ENCODE peak calls at places on chromosomes 5 and 9, in seven cellular contexts. W is CD8-positive, alpha-beta T cell; J is pancreas; N is A673; T is ovary; F is hepatocyte; O is cardiac muscle cell. X is an unnamed sample. For H3K4me1 and H3K9me3, the result is how much of the 10 kb centered on the place peaks cover.

GRCh38 chr9:97934321-97935115 is 3.5 kb downstream of the HEMGN start:
- DNase-seq in F (no peak), O (no peak), T (no peak), N (peak), W (no peak), J (no peak), X (peak)

GRCh38 chr5:134123360-134123759 is 8.9 kb downstream of the TCF7 start:
- DNase-seq in J (no peak), W (no peak), N (no peak), O (no peak), T (no peak), F (no peak), X (no peak)

GRCh38 chr5:135458921-135459331 is 6.8 kb upstream of the TIFAB start:
- DNase-seq in N (peak), J (no peak), O (no peak), F (no peak), T (peak), W (no peak), X (no peak)

GRCh38 chr9:79154806-79155205 is 417.0 kb upstream of the TLE4 start:
- DNase-seq in J (no peak), T (no peak), F (no peak), W (no peak), O (no peak), N (no peak), X (no peak)

GRCh38 chr5:15020731-15021130 is 149.2 kb upstream of the ANKH start:
- DNase-seq in T (no peak), N (no peak), J (no peak), F (no peak), O (no peak), W (no peak), X (no peak)

GRCh38 chr9:130448035-130448624 is 3.4 kb downstream of the ASS1 start:
- DNase-seq in T (no peak), F (no peak), N (peak), J (peak), W (no peak), O (no peak), X (no peak)

GRCh38 chr5:143135832-143136551 is 267.5 kb downstream of the NR3C1 start:
- DNase-seq in J (peak), N (no peak), W (no peak), T (no peak), O (peak), F (peak), X (no peak)

GRCh38 chr9:90613502-90613901 is 29.1 kb downstream of the DIRAS2 start:
- DNase-seq in O (no peak), T (no peak), F (no peak), J (no peak), W (no peak), N (no peak), X (no peak)

GRCh38 chr9:33375841-33376321 is 26.5 kb downstream of the AQP7 start:
- DNase-seq in F (no peak), N (no peak), O (no peak), W (no peak), T (peak), J (no peak), X (no peak)

GRCh38 chr5:72415926-72416325 is 91.3 kb downstream of the ZNF366 start:
- DNase-seq in T (no peak), O (no peak), F (no peak), N (no peak), W (no peak), J (no peak), X (no peak)

GRCh38 chr5:132467292-132467984 is 23.1 kb downstream of the IRF1 start:
- DNase-seq in O (no peak), T (no peak), F (no peak), W (no peak), N (no peak), J (no peak), X (no peak)

GRCh38 chr5:86565197-86565789 is 52.4 kb upstream of the COX7C start:
- DNase-seq in W (no peak), N (no peak), O (no peak), F (no peak), T (no peak), J (no peak), X (no peak)

GRCh38 chr9:97475079-97475478 is 26.4 kb upstream of the TMOD1 start:
- DNase-seq in J (no peak), N (peak), O (no peak), W (no peak), T (no peak), F (peak), X (peak)

GRCh38 chr5:36168737-36169136 is 16.8 kb downstream of the SKP2 start:
- DNase-seq in T (no peak), O (no peak), J (no peak), W (no peak), N (no peak), F (no peak), X (no peak)

GRCh38 chr5:24161559-24161958 is 483.2 kb downstream of the CDH10 start:
- DNase-seq in N (no peak), T (no peak), O (no peak), W (no peak), F (no peak), J (no peak), X (no peak)

GRCh38 chr5:150522504-150523464 is 14.9 kb downstream of the NDST1 start:
- DNase-seq in O (no peak), N (no peak), T (no peak), F (peak), W (no peak), J (no peak), X (peak)

GRCh38 chr5:63201738-63202137 is 623.1 kb downstream of the LRRC70 start:
- DNase-seq in J (no peak), O (no peak), F (no peak), T (no peak), W (no peak), N (no peak), X (no peak)

GRCh38 chr5:76757049-76757448 is 41.1 kb downstream of the F2R start:
- DNase-seq in N (no peak), O (no peak), T (no peak), F (no peak), W (no peak), J (no peak), X (no peak)

GRCh38 chr5:154520861-154521453 is 42.9 kb upstream of the HAND1 start:
- DNase-seq in F (peak), J (peak), N (peak), T (no peak), W (no peak), O (peak), X (peak)

GRCh38 chr5:172102913-172103629 is 85.0 kb downstream of the STK10 start:
- DNase-seq in T (peak), N (peak), J (no peak), W (no peak), O (peak), F (peak), X (peak)

GRCh38 chr5:31408814-31409213 is 123.1 kb downstream of the DROSHA start:
- DNase-seq in O (peak), T (no peak), N (peak), J (no peak), W (no peak), F (no peak), X (no peak)

GRCh38 chr9:21750021-21750735 is 52.3 kb upstream of the MTAP start:
- DNase-seq in T (no peak), O (no peak), N (no peak), W (no peak), F (no peak), J (no peak), X (no peak)

GRCh38 chr5:138568061-138568824 is 7.0 kb downstream of the HSPA9 start:
- DNase-seq in O (no peak), T (no peak), N (no peak), J (no peak), F (no peak), W (no peak), X (no peak)

GRCh38 chr5:91382530-91383026 is 539 bp downstream of the ARRDC3 start:
- DNase-seq in F (peak), J (no peak), O (peak), W (peak), T (no peak), N (peak), X (peak)

GRCh38 chr5:62000646-62001045 is 305.4 kb upstream of the KIF2A start:
- DNase-seq in F (no peak), W (no peak), O (no peak), N (no peak), T (no peak), J (no peak), X (no peak)

GRCh38 chr9:138096192-138096845 is 218.7 kb downstream of the CACNA1B start:
- DNase-seq in W (no peak), O (no peak), F (no peak), J (no peak), N (no peak), T (peak), X (no peak)

GRCh38 chr5:73137575-73138530 is 17.5 kb downstream of the TMEM171 start:
- DNase-seq in W (no peak), O (peak), J (no peak), N (no peak), T (no peak), F (no peak), X (no peak)

GRCh38 chr5:133075572-133076536 is 24.0 kb downstream of the HSPA4 start:
- DNase-seq in O (no peak), F (peak), N (no peak), T (no peak), W (no peak), J (no peak), X (no peak)

GRCh38 chr9:123424131-123424530 is 68.1 kb downstream of the CRB2 start:
- DNase-seq in J (no peak), O (no peak), N (no peak), T (no peak), W (no peak), F (no peak), X (no peak)

GRCh38 chr9:85716031-85716877 is 25.5 kb downstream of the AGTPBP1 start:
- DNase-seq in T (no peak), W (no peak), J (no peak), N (no peak), O (no peak), F (no peak), X (no peak)

GRCh38 chr5:77641397-77641943 is 3.0 kb upstream of the OTP start:
- DNase-seq in W (no peak), N (no peak), T (no peak), O (no peak), J (no peak), F (no peak), X (no peak)

GRCh38 chr9:16413509-16414016 is 456.9 kb downstream of the BNC2 start:
- DNase-seq in F (peak), J (no peak), W (no peak), T (no peak), O (no peak), N (no peak), X (no peak)

GRCh38 chr5:96256795-96257470 is 176.1 kb downstream of the PCSK1 start:
- DNase-seq in F (peak), T (no peak), J (no peak), N (peak), O (peak), W (no peak), X (peak)

DNA sequence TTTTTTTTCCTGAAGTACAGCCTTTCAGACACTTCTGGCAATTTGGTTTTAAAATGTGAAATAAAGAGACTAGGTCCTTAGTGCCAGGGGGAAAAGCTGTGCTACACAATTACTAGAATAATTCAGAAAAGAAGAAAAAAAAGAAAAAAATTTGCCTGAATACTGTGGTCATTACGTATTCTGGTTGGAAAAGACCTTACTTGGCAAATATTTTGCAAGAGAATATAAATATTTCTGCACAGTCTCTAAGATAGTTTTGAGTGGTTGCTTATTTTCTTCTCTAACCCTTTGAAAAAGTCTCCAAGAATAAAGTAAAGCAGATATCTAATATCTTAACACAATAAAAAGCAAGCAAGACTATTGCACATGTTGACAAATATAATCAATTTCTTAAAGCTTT is 424.0 kb downstream of the ANXA1 start:
- DNase-seq in W (no peak), J (no peak), N (no peak), O (no peak), T (no peak), F (no peak), X (no peak)
- H3K4me1 ChIP-seq in W (under half), J (under half), N (under half), O (under half), T (under half), F (under half), X (under half)

DNA sequence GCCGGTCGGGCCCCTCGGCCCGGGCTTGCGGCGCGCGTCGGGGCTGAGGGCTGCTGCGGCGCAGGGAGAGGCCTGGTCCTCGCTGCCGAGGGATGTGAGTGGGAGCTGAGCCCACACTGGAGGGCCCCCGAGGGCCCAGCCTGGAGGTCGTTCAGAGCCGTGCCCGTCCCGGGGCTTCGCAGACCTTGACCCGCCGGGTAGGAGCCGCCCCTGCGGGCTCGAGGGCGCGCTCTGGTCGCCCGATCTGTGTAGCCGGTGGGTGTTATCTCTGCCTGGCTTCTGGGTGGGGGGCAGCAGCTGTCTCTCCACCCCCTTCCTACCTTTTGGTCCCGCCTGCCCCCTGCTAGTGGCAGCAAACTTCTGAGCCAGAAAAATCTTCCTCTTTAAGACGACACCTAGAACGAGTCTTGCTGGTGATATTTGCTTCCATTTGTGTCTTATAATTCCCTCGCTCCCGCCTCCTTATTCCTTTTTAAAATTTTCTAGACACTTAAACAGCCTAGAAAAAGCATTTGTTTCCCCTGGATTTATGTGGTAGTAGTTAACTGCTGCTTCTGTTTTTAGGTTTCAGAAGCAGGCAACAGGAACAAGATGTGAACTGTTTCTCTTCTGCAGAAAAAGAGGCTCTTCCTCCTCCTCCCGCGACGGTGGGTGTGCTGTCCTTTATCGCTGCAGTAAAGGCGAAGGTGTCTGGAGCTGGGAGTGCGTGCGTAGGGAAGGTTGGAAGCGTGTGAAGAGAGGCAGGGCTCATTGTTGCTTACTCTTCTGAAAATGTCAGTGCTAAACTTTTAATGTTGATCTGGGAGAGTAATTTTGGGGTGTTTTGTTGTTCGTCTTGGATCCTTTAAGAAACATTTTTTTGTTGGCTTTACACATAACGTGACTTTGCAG is 549 bp downstream of the JAK2 start:
- DNase-seq in J (no peak), O (peak), T (peak), W (no peak), N (peak), F (peak), X (peak)
- H3K4me3 ChIP-seq in J (peak), O (peak), T (peak), W (peak), N (peak), F (peak), X (peak)

DNA sequence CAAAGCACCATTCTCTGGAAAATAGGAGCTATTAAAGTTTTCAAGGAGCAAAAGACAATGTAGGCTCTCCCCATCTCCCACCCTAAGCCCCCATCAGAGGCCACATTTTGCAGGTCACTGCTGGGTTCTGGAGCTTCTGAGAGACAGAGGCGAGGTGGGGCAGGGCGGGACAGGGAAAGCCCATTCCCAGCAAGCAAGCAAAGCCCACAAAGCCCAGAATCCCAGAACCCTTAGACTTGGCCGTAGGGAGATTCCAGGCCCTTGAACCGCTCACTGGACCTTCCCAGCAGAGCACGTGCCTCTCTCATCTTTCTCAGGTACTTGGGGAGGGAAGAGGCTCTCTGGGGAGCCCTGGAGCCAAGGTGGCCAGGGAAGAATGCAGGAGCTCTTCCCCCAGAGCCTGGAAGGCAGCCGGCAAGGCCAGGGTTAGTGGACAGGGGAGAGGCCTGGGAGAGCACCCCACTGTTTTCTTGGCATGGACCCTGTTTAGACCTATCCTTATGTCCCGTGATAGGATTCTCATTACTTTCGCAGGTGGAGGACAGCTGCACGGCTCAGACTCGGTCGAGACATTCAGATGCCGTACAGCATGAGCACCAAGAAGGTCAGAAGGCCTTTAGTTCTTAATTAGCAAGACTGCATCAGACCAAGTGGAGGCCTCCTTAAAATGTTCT is 52.4 kb downstream of the ZNF354C start:
- DNase-seq in O (no peak), F (no peak), W (no peak), J (no peak), N (no peak), T (no peak), X (no peak)
- H3K9me3 ChIP-seq in O (under half), F (under half), W (under half), J (under half), N (under half), T (under half), X (under half)

DNA sequence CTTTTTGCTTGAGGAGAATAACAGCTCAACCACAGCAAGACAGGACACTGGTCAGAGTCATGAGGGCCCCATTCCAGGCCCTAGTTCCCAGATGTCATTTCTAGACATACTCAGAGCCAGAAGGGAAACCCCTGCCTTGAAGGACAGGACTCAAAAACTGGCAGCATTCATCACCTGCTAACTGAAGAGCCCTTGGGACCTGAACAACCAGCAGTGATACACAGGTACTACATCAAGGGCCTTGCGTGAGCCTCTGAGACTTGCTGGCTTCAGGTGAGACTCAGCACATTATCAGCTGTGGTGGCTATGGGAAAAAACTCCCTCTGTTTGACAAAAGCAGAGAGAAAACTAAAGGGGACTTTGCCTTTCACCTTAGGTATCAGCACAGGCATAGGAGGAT is 22.6 kb downstream of the TMEM267 start:
- DNase-seq in W (no peak), T (no peak), N (no peak), O (no peak), F (no peak), J (no peak), X (no peak)
- H3K4me1 ChIP-seq in W (under half), T (under half), N (under half), O (under half), F (under half), J (under half), X (under half)

GRCh38 chr5:124725622-124726258 is 20.7 kb downstream of the ZNF608 start:
- DNase-seq in O (no peak), J (no peak), N (no peak), T (no peak), W (no peak), F (no peak), X (no peak)
- H3K4me3 ChIP-seq in O (no peak), J (no peak), N (no peak), T (no peak), W (no peak), F (no peak), X (no peak)

X was measured in HAP-1.